ENCODE peak calls at places on chromosomes 1 and 21, in seven cellular contexts. D, N, X, C, L, T and V are unnamed samples.

GRCh38 chr1:204453141-204453772 is 41.3 kb downstream of the PIK3C2B start:
- DNase-seq in D (no peak), N (peak; percentile 81), X (no peak), C (no peak), L (no peak), T (no peak), V (no peak)

GRCh38 chr1:167121375-167122120 is 27.7 kb downstream of the STYXL2 start:
- DNase-seq in D (peak; percentile 53), N (no peak), X (peak; percentile 21), C (no peak), L (peak; percentile 58), T (no peak), V (no peak)

GRCh38 chr21:31710586-31710985 is 21.3 kb downstream of the SCAF4 start:
- DNase-seq in D (peak; percentile 80), N (no peak), X (no peak), C (no peak), L (no peak), T (no peak), V (no peak)

GRCh38 chr1:202270871-202271326 is 70.8 kb downstream of the UBE2T start:
- DNase-seq in D (no peak), N (no peak), X (no peak), C (peak; percentile 88), L (no peak), T (no peak), V (no peak)

GRCh38 chr1:20470174-20470573 is 15.8 kb downstream of the CAMK2N1 start:
- DNase-seq in D (no peak), N (no peak), X (no peak), C (no peak), L (no peak), T (no peak), V (no peak)

GRCh38 chr1:10693497-10694273 is 102.8 kb downstream of the CASZ1 start:
- DNase-seq in D (peak; percentile 44), N (peak; percentile 86), X (peak; percentile 56), C (no peak), L (no peak), T (no peak), V (no peak)

GRCh38 chr1:100229681-100230443 is 19.8 kb downstream of the DBT start:
- DNase-seq in D (no peak), N (no peak), X (no peak), C (no peak), L (no peak), T (no peak), V (no peak)

GRCh38 chr1:239757711-239758110 is 334.0 kb upstream of the FMN2 start:
- DNase-seq in D (peak; percentile 39), N (no peak), X (no peak), C (no peak), L (no peak), T (no peak), V (no peak)

GRCh38 chr1:39003787-39004186 is 12.7 kb downstream of the AKIRIN1 start:
- DNase-seq in D (peak; percentile 46), N (no peak), X (no peak), C (no peak), L (no peak), T (no peak), V (no peak)